ENCODE peak calls at places on chromosomes 2 and 18, in ten cellular contexts. V is upper lobe of right lung; B is mesendoderm; P is astrocyte; O is hepatocyte; W is RWPE1; R is left ventricle myocardium inferior; H is effector memory CD4-positive, alpha-beta T cell; M is K562; K is WERI-Rb-1. S is an unnamed sample.

GRCh38 chr2:119586085-119586484 is 41.8 kb downstream of the CFAP221 start:
- DNase-seq in V (no peak), B (peak; percentile 10), P (no peak), O (no peak), W (no peak), R (no peak), H (no peak), M (no peak), K (no peak), S (no peak)

GRCh38 chr2:14615701-14616100 is 16.8 kb upstream of the LRATD1 start:
- DNase-seq in V (no peak), B (no peak), P (no peak), O (no peak), W (no peak), R (no peak), H (no peak), M (no peak), K (no peak), S (no peak)

GRCh38 chr2:240319855-240320560 is 115.5 kb upstream of the GPC1 start:
- DNase-seq in V (no peak), B (peak; percentile 13), P (peak; percentile 98), O (peak; percentile 53), W (peak; percentile 64), R (no peak), H (no peak), M (peak; percentile 38), K (no peak), S (no peak)

GRCh38 chr2:30026091-30027055 is 105.0 kb upstream of the ALK start:
- DNase-seq in V (peak; percentile 67), B (peak; percentile 52), P (peak; percentile 51), O (peak; percentile 85), W (peak; percentile 73), R (peak; percentile 33), H (no peak), M (peak; percentile 45), K (peak; percentile 79), S (peak; percentile 25)

GRCh38 chr2:55056024-55056521 is 5.8 kb upstream of the RTN4 start:
- DNase-seq in V (no peak), B (peak; percentile 75), P (no peak), O (no peak), W (no peak), R (no peak), H (no peak), M (peak; percentile 74), K (no peak), S (no peak)

GRCh38 chr2:20378891-20379519 is 28.4 kb upstream of the PUM2 start:
- DNase-seq in V (peak; percentile 82), B (peak; percentile 81), P (peak; percentile 69), O (peak; percentile 92), W (peak; percentile 60), R (peak; percentile 86), H (no peak), M (peak; percentile 77), K (peak; percentile 89), S (peak; percentile 41)

GRCh38 chr18:10497350-10497749 is 28.5 kb upstream of the NAPG start:
- DNase-seq in V (no peak), B (no peak), P (peak; percentile 29), O (no peak), W (no peak), R (no peak), H (no peak), M (no peak), K (no peak), S (no peak)

GRCh38 chr2:100186126-100186525 is 43.7 kb upstream of the AFF3 start:
- DNase-seq in V (peak; percentile 34), B (no peak), P (no peak), O (no peak), W (no peak), R (no peak), H (no peak), M (no peak), K (no peak), S (no peak)

GRCh38 chr18:21979171-21979560 is 190.2 kb upstream of the GATA6 start:
- DNase-seq in V (no peak), B (no peak), P (no peak), O (peak; percentile 49), W (no peak), R (no peak), H (no peak), M (no peak), K (no peak), S (no peak)

GRCh38 chr2:16908671-16909070 is 243.0 kb upstream of the CYRIA start:
- DNase-seq in V (no peak), B (no peak), P (peak; percentile 30), O (no peak), W (peak; percentile 61), R (no peak), H (no peak), M (no peak), K (no peak), S (no peak)

GRCh38 chr2:226640501-226640900 is 159.1 kb downstream of the IRS1 start:
- DNase-seq in V (no peak), B (no peak), P (no peak), O (no peak), W (no peak), R (no peak), H (no peak), M (no peak), K (no peak), S (no peak)

GRCh38 chr2:25430556-25430955 is 88.8 kb upstream of the DNMT3A start:
- DNase-seq in V (no peak), B (no peak), P (no peak), O (no peak), W (no peak), R (no peak), H (no peak), M (no peak), K (no peak), S (no peak)

GRCh38 chr2:183010112-183010511 is 28.1 kb downstream of the NCKAP1 start:
- DNase-seq in V (no peak), B (peak; percentile 92), P (peak; percentile 60), O (peak; percentile 10), W (peak; percentile 4), R (peak; percentile 29), H (no peak), M (peak; percentile 96), K (no peak), S (peak; percentile 47)

DNA sequence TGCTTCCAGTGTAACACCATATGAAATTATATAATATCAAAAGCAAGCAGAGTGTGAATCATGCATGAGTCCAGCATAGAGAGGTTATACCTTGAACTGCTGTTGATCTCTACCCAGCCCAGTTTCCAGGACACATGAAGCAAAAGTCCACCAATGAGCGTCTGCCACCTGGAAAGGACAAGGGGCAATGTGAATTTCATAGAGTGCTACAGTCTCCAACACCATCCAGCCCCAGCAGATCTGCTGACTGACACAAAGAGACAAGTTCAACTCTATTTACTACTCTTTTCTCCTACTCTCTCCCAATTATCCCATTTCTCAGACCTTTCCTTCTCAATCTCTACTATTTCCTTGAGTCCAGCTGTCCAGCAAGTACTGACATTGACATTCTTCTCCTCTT is 31.8 kb upstream of the RIOK3 start:
- DNase-seq in V (no peak), B (no peak), P (no peak), O (peak; percentile 28), W (no peak), R (no peak), H (no peak), M (no peak), K (no peak), S (no peak)
- H3K27ac ChIP-seq in V (no peak overlapping the region), B (no peak overlapping the region), P (no peak overlapping the region), O (peak overlapping the region; percentile 62), W (no peak overlapping the region), R (no peak overlapping the region), H (no peak overlapping the region), M (no peak overlapping the region), K (no peak overlapping the region), S (no peak overlapping the region)

DNA sequence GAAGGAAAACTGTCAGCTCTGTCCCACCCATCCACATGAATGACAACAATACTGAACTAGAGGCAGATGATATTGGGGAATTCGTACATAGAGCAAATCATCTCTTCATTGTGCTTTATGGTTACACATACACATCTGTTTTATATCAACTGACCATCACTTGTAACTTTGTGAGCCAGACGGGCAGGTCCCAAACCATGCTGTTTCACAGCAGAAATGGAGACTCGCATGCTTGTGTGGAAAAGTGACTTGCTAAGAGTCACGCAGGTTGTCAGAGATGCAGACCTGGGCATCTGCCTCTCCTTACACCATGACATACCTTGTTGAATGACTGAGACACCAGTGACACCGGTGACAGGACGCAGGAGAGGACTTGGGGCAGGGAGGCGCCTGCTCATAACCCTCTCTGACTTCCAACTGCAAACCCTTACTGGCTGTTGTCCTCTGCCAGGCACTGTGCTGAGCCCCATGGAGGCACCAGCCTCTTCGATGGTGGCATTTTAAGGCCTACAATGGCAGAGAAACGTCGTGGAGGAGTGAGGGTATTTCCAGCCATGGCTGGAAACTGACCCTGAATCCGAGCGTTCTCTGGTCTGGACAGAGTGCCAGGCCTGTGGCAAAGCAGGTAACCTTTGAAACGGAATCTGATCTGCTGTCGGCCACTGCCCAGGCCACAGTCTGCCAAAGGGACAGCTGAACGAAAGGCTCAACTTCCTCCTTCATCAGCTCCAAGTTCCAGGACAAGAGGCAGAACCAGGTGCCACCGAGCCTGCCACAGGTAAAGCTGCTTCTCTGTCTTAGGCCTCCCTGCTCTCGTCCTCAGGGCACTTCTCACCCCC is 26.9 kb upstream of the ROCK2 start:
- DNase-seq in V (no peak), B (no peak), P (no peak), O (no peak), W (no peak), R (no peak), H (no peak), M (no peak), K (no peak), S (no peak)
- H3K27ac ChIP-seq in V (no peak overlapping the region), B (no peak overlapping the region), P (no peak overlapping the region), O (peak overlapping the region; percentile 88), W (peak overlapping the region; percentile 82), R (no peak overlapping the region), H (no peak overlapping the region), M (no peak overlapping the region), K (no peak overlapping the region), S (no peak overlapping the region)

GRCh38 chr2:26764906-26765305 is 822 bp downstream of the SLC35F6 start:
- DNase-seq in V (no peak), B (no peak), P (no peak), O (no peak), W (no peak), R (no peak), H (no peak), M (no peak), K (no peak), S (no peak)
- H3K27ac ChIP-seq in V (peak overlapping the region; percentile 95), B (no peak overlapping the region), P (peak overlapping the region; percentile 88), O (peak overlapping the region; percentile 92), W (peak overlapping the region; percentile 97), R (peak overlapping the region; percentile 92), H (peak overlapping the region; percentile 88), M (peak overlapping the region; percentile 84), K (peak overlapping the region; percentile 80), S (no peak overlapping the region)

DNA sequence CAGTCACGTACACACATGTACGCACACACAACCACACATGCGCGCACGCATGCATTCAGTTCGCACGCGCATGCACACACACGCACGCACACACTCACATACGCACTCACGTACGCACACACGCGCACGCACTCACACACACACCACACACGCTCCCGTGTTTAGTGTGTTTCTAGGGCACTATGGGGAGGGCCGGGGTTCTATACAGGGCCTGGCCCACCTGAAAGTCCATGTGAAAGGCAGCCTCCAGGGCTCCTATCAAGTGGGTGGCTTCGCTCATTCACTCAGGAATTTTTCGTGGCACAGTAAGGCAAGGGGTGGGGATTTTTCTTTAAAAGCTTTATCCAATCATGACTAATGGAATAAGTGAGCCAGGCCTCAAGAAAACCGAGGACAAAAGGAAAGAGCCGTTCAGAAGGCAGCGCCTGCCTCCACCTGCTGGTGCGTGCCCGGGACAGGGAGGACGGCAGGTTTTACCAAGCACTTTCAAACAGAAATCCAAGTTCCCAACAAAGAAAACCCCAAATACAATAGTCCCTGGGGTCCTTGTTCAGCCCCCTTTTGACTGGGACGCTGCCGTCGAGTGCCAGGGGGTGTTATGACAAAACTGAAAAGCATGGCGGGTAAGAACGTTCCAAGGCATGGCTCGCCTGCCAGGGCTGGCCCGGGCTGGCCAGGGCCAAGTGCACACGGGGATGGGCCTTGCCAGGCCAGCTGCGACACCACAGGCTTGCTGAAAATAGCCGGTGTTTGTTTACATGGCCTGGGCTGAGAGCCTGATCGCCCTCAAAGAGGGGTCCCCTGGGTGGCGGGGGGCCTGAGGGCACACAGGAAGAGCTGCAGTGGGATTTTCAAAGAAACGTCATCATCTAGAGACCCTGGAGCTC is 110.0 kb downstream of the HDAC4 start:
- DNase-seq in V (peak; percentile 41), B (peak; percentile 45), P (peak; percentile 80), O (no peak), W (peak; percentile 64), R (peak; percentile 59), H (no peak), M (no peak), K (no peak), S (no peak)
- H3K27ac ChIP-seq in V (no peak overlapping the region), B (peak overlapping the region; percentile 11), P (peak overlapping the region; percentile 22), O (no peak overlapping the region), W (peak overlapping the region; percentile 81), R (peak overlapping the region; percentile 84), H (no peak overlapping the region), M (no peak overlapping the region), K (no peak overlapping the region), S (no peak overlapping the region)

S was measured in iPS DF 6.9.